ENCODE peak calls at places on chromosomes 3 and 15, in seven cellular contexts. One of them, this sample, is unnamed.

GRCh38 chr3:77935418-77935817 is 895.5 kb downstream of the ROBO2 start:
- DNase-seq in mesenchymal stem cell: no peak
- DNase-seq in tibial nerve: no peak
- DNase-seq in SJSA1: no peak
- DNase-seq in endodermal cell: no peak
- DNase-seq in heart left ventricle: no peak
- DNase-seq in neural progenitor cell: no peak
- DNase-seq in this sample: peak; percentile 2

GRCh38 chr3:194852836-194853508 is 167.3 kb downstream of the FAM43A start:
- DNase-seq in mesenchymal stem cell: no peak
- DNase-seq in tibial nerve: no peak
- DNase-seq in SJSA1: no peak
- DNase-seq in endodermal cell: no peak
- DNase-seq in heart left ventricle: no peak
- DNase-seq in neural progenitor cell: peak; percentile 16
- DNase-seq in this sample: no peak

GRCh38 chr3:31255007-31255603 is 277.6 kb upstream of the STT3B start:
- DNase-seq in mesenchymal stem cell: no peak
- DNase-seq in tibial nerve: no peak
- DNase-seq in SJSA1: no peak
- DNase-seq in endodermal cell: no peak
- DNase-seq in heart left ventricle: no peak
- DNase-seq in neural progenitor cell: no peak
- DNase-seq in this sample: no peak

GRCh38 chr15:51024735-51025453 is 69.8 kb downstream of the TNFAIP8L3 start:
- DNase-seq in mesenchymal stem cell: no peak
- DNase-seq in tibial nerve: no peak
- DNase-seq in SJSA1: no peak
- DNase-seq in endodermal cell: no peak
- DNase-seq in heart left ventricle: no peak
- DNase-seq in neural progenitor cell: no peak
- DNase-seq in this sample: peak; percentile 77

GRCh38 chr3:104629038-104629437 is 737.7 kb upstream of the ALCAM start:
- DNase-seq in mesenchymal stem cell: peak; percentile 68
- DNase-seq in tibial nerve: no peak
- DNase-seq in SJSA1: peak; percentile 71
- DNase-seq in endodermal cell: no peak
- DNase-seq in heart left ventricle: no peak
- DNase-seq in neural progenitor cell: no peak
- DNase-seq in this sample: peak; percentile 79

GRCh38 chr3:2024037-2024436 is 74.6 kb upstream of the CNTN4 start:
- DNase-seq in mesenchymal stem cell: peak; percentile 35
- DNase-seq in tibial nerve: no peak
- DNase-seq in SJSA1: no peak
- DNase-seq in endodermal cell: no peak
- DNase-seq in heart left ventricle: no peak
- DNase-seq in neural progenitor cell: no peak
- DNase-seq in this sample: peak; percentile 0

GRCh38 chr3:184360834-184361531 is 422 bp downstream of the CLCN2 start:
- DNase-seq in mesenchymal stem cell: no peak
- DNase-seq in tibial nerve: no peak
- DNase-seq in SJSA1: peak; percentile 11
- DNase-seq in endodermal cell: peak; percentile 75
- DNase-seq in heart left ventricle: no peak
- DNase-seq in neural progenitor cell: no peak
- DNase-seq in this sample: no peak

GRCh38 chr15:40047413-40048154 is 8.6 kb upstream of the SRP14 start:
- DNase-seq in mesenchymal stem cell: peak; percentile 92
- DNase-seq in tibial nerve: no peak
- DNase-seq in SJSA1: peak; percentile 66
- DNase-seq in endodermal cell: peak; percentile 55
- DNase-seq in heart left ventricle: peak; percentile 69
- DNase-seq in neural progenitor cell: no peak
- DNase-seq in this sample: peak; percentile 84

GRCh38 chr3:123818921-123819429 is 65.2 kb downstream of the MYLK start:
- DNase-seq in mesenchymal stem cell: peak; percentile 87
- DNase-seq in tibial nerve: no peak
- DNase-seq in SJSA1: peak; percentile 85
- DNase-seq in endodermal cell: peak; percentile 51
- DNase-seq in heart left ventricle: no peak
- DNase-seq in neural progenitor cell: no peak
- DNase-seq in this sample: peak; percentile 94

GRCh38 chr3:45597581-45597980 is 3.0 kb downstream of the LIMD1 start:
- DNase-seq in mesenchymal stem cell: no peak
- DNase-seq in tibial nerve: no peak
- DNase-seq in SJSA1: no peak
- DNase-seq in endodermal cell: no peak
- DNase-seq in heart left ventricle: no peak
- DNase-seq in neural progenitor cell: no peak
- DNase-seq in this sample: no peak

GRCh38 chr3:53223541-53223966 is 32.3 kb downstream of the TKT start:
- DNase-seq in mesenchymal stem cell: no peak
- DNase-seq in tibial nerve: no peak
- DNase-seq in SJSA1: no peak
- DNase-seq in endodermal cell: no peak
- DNase-seq in heart left ventricle: no peak
- DNase-seq in neural progenitor cell: no peak
- DNase-seq in this sample: no peak

GRCh38 chr3:113054552-113054951 is 63.8 kb downstream of the GTPBP8 start:
- DNase-seq in mesenchymal stem cell: peak; percentile 76
- DNase-seq in tibial nerve: no peak
- DNase-seq in SJSA1: no peak
- DNase-seq in endodermal cell: no peak
- DNase-seq in heart left ventricle: no peak
- DNase-seq in neural progenitor cell: no peak
- DNase-seq in this sample: peak; percentile 86

GRCh38 chr15:88155310-88155709 is 101.2 kb downstream of the NTRK3 start:
- DNase-seq in mesenchymal stem cell: no peak
- DNase-seq in tibial nerve: no peak
- DNase-seq in SJSA1: no peak
- DNase-seq in endodermal cell: no peak
- DNase-seq in heart left ventricle: no peak
- DNase-seq in neural progenitor cell: no peak
- DNase-seq in this sample: no peak

GRCh38 chr15:63588826-63589225 is 8.4 kb upstream of the FBXL22 start:
- DNase-seq in mesenchymal stem cell: no peak
- DNase-seq in tibial nerve: no peak
- DNase-seq in SJSA1: no peak
- DNase-seq in endodermal cell: no peak
- DNase-seq in heart left ventricle: no peak
- DNase-seq in neural progenitor cell: no peak
- DNase-seq in this sample: no peak

GRCh38 chr15:44340410-44340809 is 51.9 kb downstream of the GOLM2 start:
- DNase-seq in mesenchymal stem cell: peak; percentile 42
- DNase-seq in tibial nerve: no peak
- DNase-seq in SJSA1: peak; percentile 55
- DNase-seq in endodermal cell: no peak
- DNase-seq in heart left ventricle: no peak
- DNase-seq in neural progenitor cell: no peak
- DNase-seq in this sample: peak; percentile 69

GRCh38 chr3:106323586-106323985 is 454.8 kb upstream of the CBLB start:
- DNase-seq in mesenchymal stem cell: peak; percentile 43
- DNase-seq in tibial nerve: no peak
- DNase-seq in SJSA1: no peak
- DNase-seq in endodermal cell: no peak
- DNase-seq in heart left ventricle: no peak
- DNase-seq in neural progenitor cell: no peak
- DNase-seq in this sample: no peak

GRCh38 chr15:92962914-92963313 is 62.8 kb downstream of the CHD2 start:
- DNase-seq in mesenchymal stem cell: no peak
- DNase-seq in tibial nerve: no peak
- DNase-seq in SJSA1: no peak
- DNase-seq in endodermal cell: no peak
- DNase-seq in heart left ventricle: no peak
- DNase-seq in neural progenitor cell: no peak
- DNase-seq in this sample: no peak

GRCh38 chr15:76208084-76208785 is 103.0 kb downstream of the ETFA start:
- DNase-seq in mesenchymal stem cell: no peak
- DNase-seq in tibial nerve: no peak
- DNase-seq in SJSA1: no peak
- DNase-seq in endodermal cell: no peak
- DNase-seq in heart left ventricle: no peak
- DNase-seq in neural progenitor cell: no peak
- DNase-seq in this sample: no peak
- H3K4me1 ChIP-seq in mesenchymal stem cell: peaks cover 3% of the 10 kb centered on the region
- H3K4me1 ChIP-seq in tibial nerve: no peaks in the 10 kb centered on the region
- H3K4me1 ChIP-seq in SJSA1: peaks cover 16% of the 10 kb centered on the region
- H3K4me1 ChIP-seq in endodermal cell: no peaks in the 10 kb centered on the region
- H3K4me1 ChIP-seq in heart left ventricle: peaks cover 8% of the 10 kb centered on the region
- H3K4me1 ChIP-seq in neural progenitor cell: peaks cover 15% of the 10 kb centered on the region
- H3K4me1 ChIP-seq in this sample: no peaks in the 10 kb centered on the region

GRCh38 chr3:9915252-9916141 is 1.4 kb upstream of the IL17RC start:
- DNase-seq in mesenchymal stem cell: peak; percentile 76
- DNase-seq in tibial nerve: peak; percentile 61
- DNase-seq in SJSA1: peak; percentile 68
- DNase-seq in endodermal cell: peak; percentile 88
- DNase-seq in heart left ventricle: peak; percentile 78
- DNase-seq in neural progenitor cell: peak; percentile 78
- DNase-seq in this sample: peak; percentile 59
- H3K4me1 ChIP-seq in mesenchymal stem cell: peaks cover 48% of the 10 kb centered on the region
- H3K4me1 ChIP-seq in tibial nerve: no peaks in the 10 kb centered on the region
- H3K4me1 ChIP-seq in SJSA1: peaks cover 35% of the 10 kb centered on the region
- H3K4me1 ChIP-seq in endodermal cell: no peaks in the 10 kb centered on the region
- H3K4me1 ChIP-seq in heart left ventricle: peaks cover 25% of the 10 kb centered on the region
- H3K4me1 ChIP-seq in neural progenitor cell: peaks cover 19% of the 10 kb centered on the region
- H3K4me1 ChIP-seq in this sample: peaks cover 13% of the 10 kb centered on the region

GRCh38 chr3:182369861-182370260 is 423.4 kb upstream of the ATP11B start:
- DNase-seq in mesenchymal stem cell: no peak
- DNase-seq in tibial nerve: no peak
- DNase-seq in SJSA1: no peak
- DNase-seq in endodermal cell: no peak
- DNase-seq in heart left ventricle: no peak
- DNase-seq in neural progenitor cell: no peak
- DNase-seq in this sample: no peak
- H3K4me1 ChIP-seq in mesenchymal stem cell: no peaks in the 10 kb centered on the region
- H3K4me1 ChIP-seq in tibial nerve: no peaks in the 10 kb centered on the region
- H3K4me1 ChIP-seq in SJSA1: peaks cover 19% of the 10 kb centered on the region
- H3K4me1 ChIP-seq in endodermal cell: no peaks in the 10 kb centered on the region
- H3K4me1 ChIP-seq in heart left ventricle: no peaks in the 10 kb centered on the region
- H3K4me1 ChIP-seq in neural progenitor cell: peaks cover 5% of the 10 kb centered on the region
- H3K4me1 ChIP-seq in this sample: no peaks in the 10 kb centered on the region

DNA sequence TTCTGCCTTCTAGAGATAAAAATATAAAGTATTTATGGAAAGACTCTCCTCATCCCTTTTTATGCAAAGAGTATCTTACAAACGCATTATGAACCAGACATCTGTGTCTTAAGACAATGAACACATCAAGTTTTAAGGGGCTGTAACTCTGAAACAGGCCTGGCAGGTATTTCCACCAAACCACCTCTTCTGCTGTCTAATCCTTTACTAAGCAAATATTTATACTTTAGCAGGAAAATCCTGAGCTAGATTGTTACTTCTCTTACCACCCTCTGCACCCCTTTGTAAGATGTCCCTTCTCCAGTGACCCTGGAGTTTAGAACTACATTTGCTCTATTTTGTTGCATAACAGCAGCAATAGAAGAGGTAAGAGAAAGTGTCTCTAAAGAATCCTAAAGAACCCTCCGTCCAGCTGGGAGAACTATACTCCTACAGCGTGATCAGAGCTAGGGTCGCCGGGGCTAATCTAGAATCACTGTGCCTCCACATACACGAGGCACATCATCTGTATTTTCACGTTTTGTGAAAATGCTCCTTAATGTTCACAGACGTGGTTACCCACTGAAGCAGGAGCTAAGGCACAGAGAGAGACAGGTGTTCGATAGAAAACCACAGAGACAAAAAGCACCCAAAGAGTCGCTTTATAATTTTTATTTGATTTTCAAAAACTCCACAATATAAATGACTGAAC is 129.6 kb downstream of the FOXP1 start:
- DNase-seq in mesenchymal stem cell: no peak
- DNase-seq in tibial nerve: no peak
- DNase-seq in SJSA1: no peak
- DNase-seq in endodermal cell: no peak
- DNase-seq in heart left ventricle: no peak
- DNase-seq in neural progenitor cell: no peak
- DNase-seq in this sample: no peak
- H3K4me1 ChIP-seq in mesenchymal stem cell: no peaks in the 10 kb centered on the region
- H3K4me1 ChIP-seq in tibial nerve: no peaks in the 10 kb centered on the region
- H3K4me1 ChIP-seq in SJSA1: peaks cover 26% of the 10 kb centered on the region
- H3K4me1 ChIP-seq in endodermal cell: peaks cover 12% of the 10 kb centered on the region
- H3K4me1 ChIP-seq in heart left ventricle: peaks cover 24% of the 10 kb centered on the region
- H3K4me1 ChIP-seq in neural progenitor cell: peaks cover 34% of the 10 kb centered on the region
- H3K4me1 ChIP-seq in this sample: peaks cover 2% of the 10 kb centered on the region

GRCh38 chr3:49413338-49413734 is 1.1 kb downstream of the TCTA start:
- DNase-seq in mesenchymal stem cell: no peak
- DNase-seq in tibial nerve: no peak
- DNase-seq in SJSA1: no peak
- DNase-seq in endodermal cell: no peak
- DNase-seq in heart left ventricle: no peak
- DNase-seq in neural progenitor cell: no peak
- DNase-seq in this sample: no peak
- H3K4me1 ChIP-seq in mesenchymal stem cell: peaks cover 26% of the 10 kb centered on the region
- H3K4me1 ChIP-seq in tibial nerve: peaks cover 3% of the 10 kb centered on the region
- H3K4me1 ChIP-seq in SJSA1: peaks cover 24% of the 10 kb centered on the region
- H3K4me1 ChIP-seq in endodermal cell: peaks cover 7% of the 10 kb centered on the region
- H3K4me1 ChIP-seq in heart left ventricle: peaks cover 33% of the 10 kb centered on the region
- H3K4me1 ChIP-seq in neural progenitor cell: peaks cover 12% of the 10 kb centered on the region
- H3K4me1 ChIP-seq in this sample: peaks cover 3% of the 10 kb centered on the region

GRCh38 chr3:177058647-177059046 is 138.6 kb downstream of the TBL1XR1 start:
- DNase-seq in mesenchymal stem cell: no peak
- DNase-seq in tibial nerve: no peak
- DNase-seq in SJSA1: no peak
- DNase-seq in endodermal cell: no peak
- DNase-seq in heart left ventricle: no peak
- DNase-seq in neural progenitor cell: no peak
- DNase-seq in this sample: no peak
- H3K4me1 ChIP-seq in mesenchymal stem cell: no peaks in the 10 kb centered on the region
- H3K4me1 ChIP-seq in tibial nerve: no peaks in the 10 kb centered on the region
- H3K4me1 ChIP-seq in SJSA1: no peaks in the 10 kb centered on the region
- H3K4me1 ChIP-seq in endodermal cell: no peaks in the 10 kb centered on the region
- H3K4me1 ChIP-seq in heart left ventricle: peaks cover 33% of the 10 kb centered on the region
- H3K4me1 ChIP-seq in neural progenitor cell: peaks cover 23% of the 10 kb centered on the region
- H3K4me1 ChIP-seq in this sample: no peaks in the 10 kb centered on the region